ENCODE peak calls at places on chromosome 11, in four cellular contexts. One of them, this sample, is unnamed.

GRCh38 chr11:19919050-19919561 is 206.5 kb downstream of the NAV2 start:
- DNase-seq in HepG2: no peak
- DNase-seq in cardiac muscle cell: no peak
- DNase-seq in CD8-positive, alpha-beta memory T cell: no peak
- DNase-seq in this sample: no peak

GRCh38 chr11:12085371-12086251 is 24.8 kb upstream of the MICAL2 start:
- DNase-seq in HepG2: peak; percentile 77
- DNase-seq in cardiac muscle cell: no peak
- DNase-seq in CD8-positive, alpha-beta memory T cell: no peak
- DNase-seq in this sample: no peak

GRCh38 chr11:107370390-107370789 is 87.2 kb downstream of the CWF19L2 start:
- DNase-seq in HepG2: no peak
- DNase-seq in cardiac muscle cell: no peak
- DNase-seq in CD8-positive, alpha-beta memory T cell: no peak
- DNase-seq in this sample: no peak

GRCh38 chr11:128302425-128303186 is 284.8 kb downstream of the ETS1 start:
- DNase-seq in HepG2: no peak
- DNase-seq in cardiac muscle cell: no peak
- DNase-seq in CD8-positive, alpha-beta memory T cell: peak; percentile 41
- DNase-seq in this sample: no peak

GRCh38 chr11:20647976-20648565 is 21.3 kb upstream of the NELL1 start:
- DNase-seq in HepG2: peak; percentile 50
- DNase-seq in cardiac muscle cell: peak; percentile 66
- DNase-seq in CD8-positive, alpha-beta memory T cell: peak; percentile 3
- DNase-seq in this sample: peak; percentile 88

GRCh38 chr11:92308366-92308765 is 83.7 kb downstream of the FAT3 start:
- DNase-seq in HepG2: no peak
- DNase-seq in cardiac muscle cell: no peak
- DNase-seq in CD8-positive, alpha-beta memory T cell: no peak
- DNase-seq in this sample: no peak

GRCh38 chr11:125063429-125064043 is 431 bp downstream of the SLC37A2 start:
- DNase-seq in HepG2: no peak
- DNase-seq in cardiac muscle cell: peak; percentile 42
- DNase-seq in CD8-positive, alpha-beta memory T cell: no peak
- DNase-seq in this sample: no peak

GRCh38 chr11:91394718-91395414 is 829.8 kb upstream of the FAT3 start:
- DNase-seq in HepG2: peak; percentile 65
- DNase-seq in cardiac muscle cell: no peak
- DNase-seq in CD8-positive, alpha-beta memory T cell: no peak
- DNase-seq in this sample: no peak

GRCh38 chr11:118914178-118914918 is 11.4 kb downstream of the BCL9L start:
- DNase-seq in HepG2: peak; percentile 53
- DNase-seq in cardiac muscle cell: no peak
- DNase-seq in CD8-positive, alpha-beta memory T cell: peak; percentile 78
- DNase-seq in this sample: peak; percentile 29

GRCh38 chr11:110298298-110298765 is 1.9 kb upstream of the RDX start:
- DNase-seq in HepG2: peak; percentile 86
- DNase-seq in cardiac muscle cell: no peak
- DNase-seq in CD8-positive, alpha-beta memory T cell: no peak
- DNase-seq in this sample: no peak

GRCh38 chr11:45896392-45897068 is 10.5 kb downstream of the FREY1 start:
- DNase-seq in HepG2: no peak
- DNase-seq in cardiac muscle cell: peak; percentile 81
- DNase-seq in CD8-positive, alpha-beta memory T cell: no peak
- DNase-seq in this sample: no peak

GRCh38 chr11:66020618-66021357 is 5.5 kb downstream of the CATSPER1 start:
- DNase-seq in HepG2: no peak
- DNase-seq in cardiac muscle cell: no peak
- DNase-seq in CD8-positive, alpha-beta memory T cell: no peak
- DNase-seq in this sample: no peak

GRCh38 chr11:87265132-87265531 is 227.4 kb downstream of the TMEM135 start:
- DNase-seq in HepG2: no peak
- DNase-seq in cardiac muscle cell: no peak
- DNase-seq in CD8-positive, alpha-beta memory T cell: no peak
- DNase-seq in this sample: no peak

GRCh38 chr11:33063326-33063775 is 24.0 kb downstream of the TCP11L1 start:
- DNase-seq in HepG2: no peak
- DNase-seq in cardiac muscle cell: no peak
- DNase-seq in CD8-positive, alpha-beta memory T cell: no peak
- DNase-seq in this sample: no peak

GRCh38 chr11:109851780-109852390 is 241.3 kb upstream of the ZC3H12C start:
- DNase-seq in HepG2: no peak
- DNase-seq in cardiac muscle cell: no peak
- DNase-seq in CD8-positive, alpha-beta memory T cell: no peak
- DNase-seq in this sample: no peak

GRCh38 chr11:614583-615452 is 932 bp downstream of the IRF7 start:
- DNase-seq in HepG2: no peak
- DNase-seq in cardiac muscle cell: no peak
- DNase-seq in CD8-positive, alpha-beta memory T cell: no peak
- DNase-seq in this sample: no peak

GRCh38 chr11:28108909-28109308 is 721 bp downstream of the METTL15 start:
- DNase-seq in HepG2: no peak
- DNase-seq in cardiac muscle cell: no peak
- DNase-seq in CD8-positive, alpha-beta memory T cell: no peak
- DNase-seq in this sample: no peak

GRCh38 chr11:102007567-102008437 is 39.4 kb upstream of the CFAP300 start:
- DNase-seq in HepG2: peak; percentile 88
- DNase-seq in cardiac muscle cell: peak; percentile 65
- DNase-seq in CD8-positive, alpha-beta memory T cell: no peak
- DNase-seq in this sample: peak; percentile 5

GRCh38 chr11:5910521-5910920 is 17.5 kb downstream of the OR52E5 start:
- DNase-seq in HepG2: no peak
- DNase-seq in cardiac muscle cell: no peak
- DNase-seq in CD8-positive, alpha-beta memory T cell: no peak
- DNase-seq in this sample: no peak

GRCh38 chr11:129636926-129637325 is 178.7 kb upstream of the TMEM45B start:
- DNase-seq in HepG2: no peak
- DNase-seq in cardiac muscle cell: no peak
- DNase-seq in CD8-positive, alpha-beta memory T cell: no peak
- DNase-seq in this sample: no peak

GRCh38 chr11:35267504-35267903 is 128.5 kb downstream of the CD44 start:
- DNase-seq in HepG2: no peak
- DNase-seq in cardiac muscle cell: no peak
- DNase-seq in CD8-positive, alpha-beta memory T cell: no peak
- DNase-seq in this sample: no peak

GRCh38 chr11:69110451-69110850 is 45.3 kb upstream of the SMIM38 start:
- DNase-seq in HepG2: no peak
- DNase-seq in cardiac muscle cell: no peak
- DNase-seq in CD8-positive, alpha-beta memory T cell: no peak
- DNase-seq in this sample: no peak

GRCh38 chr11:26247340-26247739 is 84.6 kb upstream of the ANO3 start:
- DNase-seq in HepG2: no peak
- DNase-seq in cardiac muscle cell: no peak
- DNase-seq in CD8-positive, alpha-beta memory T cell: no peak
- DNase-seq in this sample: no peak

GRCh38 chr11:27303903-27304302 is 59.1 kb downstream of the CCDC34 start:
- DNase-seq in HepG2: peak; percentile 37
- DNase-seq in cardiac muscle cell: no peak
- DNase-seq in CD8-positive, alpha-beta memory T cell: no peak
- DNase-seq in this sample: no peak

DNA sequence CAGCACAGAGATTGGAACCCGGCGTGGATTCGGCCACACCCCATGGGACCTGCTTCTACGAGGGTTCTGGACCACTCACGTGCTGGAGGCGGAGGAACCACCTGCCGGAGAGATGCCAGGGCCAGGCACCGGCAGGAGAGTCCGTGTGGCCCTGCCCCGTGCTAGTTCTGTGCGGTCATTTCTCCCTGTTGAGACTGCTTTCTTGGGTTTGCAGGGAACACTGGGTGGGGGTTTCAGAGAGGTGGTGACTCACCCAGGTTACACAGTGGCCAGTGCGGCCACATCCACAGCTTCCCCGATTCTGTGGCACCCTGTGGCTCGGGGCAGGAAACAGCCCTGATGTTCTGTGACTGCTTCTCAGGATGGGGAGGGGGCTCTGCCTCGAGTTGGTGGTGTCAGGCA is 3.6 kb upstream of the PHLDA2 start:
- DNase-seq in HepG2: no peak
- DNase-seq in cardiac muscle cell: no peak
- DNase-seq in CD8-positive, alpha-beta memory T cell: no peak
- DNase-seq in this sample: no peak
- H3K27ac ChIP-seq in HepG2: no peak overlapping the region
- H3K27ac ChIP-seq in cardiac muscle cell: no peak overlapping the region
- H3K27ac ChIP-seq in CD8-positive, alpha-beta memory T cell: no peak overlapping the region
- H3K27ac ChIP-seq in this sample: no peak overlapping the region

GRCh38 chr11:114173836-114174235 is 114.3 kb downstream of the ZBTB16 start:
- DNase-seq in HepG2: no peak
- DNase-seq in cardiac muscle cell: no peak
- DNase-seq in CD8-positive, alpha-beta memory T cell: no peak
- DNase-seq in this sample: no peak

GRCh38 chr11:114172871-114173444 is 113.4 kb downstream of the ZBTB16 start:
- DNase-seq in HepG2: no peak
- DNase-seq in cardiac muscle cell: peak; percentile 51
- DNase-seq in CD8-positive, alpha-beta memory T cell: no peak
- DNase-seq in this sample: no peak

GRCh38 chr11:114171257-114172054 is 111.9 kb downstream of the ZBTB16 start:
- DNase-seq in HepG2: peak; percentile 10
- DNase-seq in cardiac muscle cell: peak; percentile 58
- DNase-seq in CD8-positive, alpha-beta memory T cell: no peak
- DNase-seq in this sample: no peak

GRCh38 chr11:114170226-114170625 is 110.7 kb downstream of the ZBTB16 start:
- DNase-seq in HepG2: no peak
- DNase-seq in cardiac muscle cell: no peak
- DNase-seq in CD8-positive, alpha-beta memory T cell: no peak
- DNase-seq in this sample: no peak

DNA sequence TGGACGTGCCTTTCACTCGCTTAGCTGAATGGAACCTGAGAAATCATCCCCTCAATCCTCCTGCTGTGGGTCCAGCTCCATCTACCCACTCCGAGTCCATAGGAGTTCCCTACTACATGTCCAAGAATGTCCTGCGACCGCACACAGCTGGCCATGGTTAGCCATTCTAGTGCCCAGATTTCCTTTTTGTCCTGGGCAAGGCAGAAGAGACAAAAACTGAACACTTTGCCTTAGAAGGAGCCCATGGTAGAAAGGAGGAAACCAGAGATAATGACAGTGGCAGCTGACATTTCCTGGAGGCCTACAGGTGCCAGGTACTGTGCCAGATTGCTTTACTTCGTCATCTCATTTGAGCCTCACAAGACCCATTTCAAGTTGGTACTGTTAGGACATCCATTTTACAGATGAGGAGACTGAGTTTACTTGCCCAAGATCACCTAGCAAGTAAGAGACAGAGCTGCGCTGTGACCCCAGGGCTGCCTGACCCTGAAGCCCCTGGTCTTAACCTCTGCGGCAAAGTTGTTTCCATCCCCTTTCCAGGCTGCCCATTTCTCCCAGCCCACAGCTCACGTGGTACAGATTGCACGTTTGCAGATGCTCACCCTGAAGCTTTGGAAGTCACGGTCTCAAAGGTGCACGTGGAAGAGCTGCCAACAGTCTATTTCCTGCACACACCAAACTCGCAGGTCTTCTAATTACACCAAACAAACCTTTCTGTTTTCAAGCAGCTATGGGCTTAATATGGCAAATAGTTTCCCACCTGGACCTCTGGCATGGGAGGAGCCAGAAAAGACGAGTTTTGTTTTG is 112.7 kb downstream of the ZBTB16 start:
- DNase-seq in HepG2: no peak
- DNase-seq in cardiac muscle cell: no peak
- DNase-seq in CD8-positive, alpha-beta memory T cell: no peak
- DNase-seq in this sample: no peak
- H3K27ac ChIP-seq in HepG2: no peak overlapping the region
- H3K27ac ChIP-seq in cardiac muscle cell: peak overlapping the region; percentile 78
- H3K27ac ChIP-seq in CD8-positive, alpha-beta memory T cell: no peak overlapping the region
- H3K27ac ChIP-seq in this sample: peak overlapping the region; percentile 74

GRCh38 chr11:67239795-67240574 is 26.3 kb upstream of the GRK2 start:
- DNase-seq in HepG2: peak; percentile 96
- DNase-seq in cardiac muscle cell: peak; percentile 99
- DNase-seq in CD8-positive, alpha-beta memory T cell: peak; percentile 94
- DNase-seq in this sample: peak; percentile 83

GRCh38 chr11:67237574-67237973 is 28.7 kb upstream of the GRK2 start:
- DNase-seq in HepG2: no peak
- DNase-seq in cardiac muscle cell: no peak
- DNase-seq in CD8-positive, alpha-beta memory T cell: no peak
- DNase-seq in this sample: no peak

GRCh38 chr11:67238894-67239794 is 27.1 kb upstream of the GRK2 start:
- DNase-seq in HepG2: no peak
- DNase-seq in cardiac muscle cell: peak; percentile 79
- DNase-seq in CD8-positive, alpha-beta memory T cell: no peak
- DNase-seq in this sample: no peak

GRCh38 chr11:67242548-67242947 is 23.7 kb upstream of the GRK2 start:
- DNase-seq in HepG2: no peak
- DNase-seq in cardiac muscle cell: no peak
- DNase-seq in CD8-positive, alpha-beta memory T cell: no peak
- DNase-seq in this sample: no peak

DNA sequence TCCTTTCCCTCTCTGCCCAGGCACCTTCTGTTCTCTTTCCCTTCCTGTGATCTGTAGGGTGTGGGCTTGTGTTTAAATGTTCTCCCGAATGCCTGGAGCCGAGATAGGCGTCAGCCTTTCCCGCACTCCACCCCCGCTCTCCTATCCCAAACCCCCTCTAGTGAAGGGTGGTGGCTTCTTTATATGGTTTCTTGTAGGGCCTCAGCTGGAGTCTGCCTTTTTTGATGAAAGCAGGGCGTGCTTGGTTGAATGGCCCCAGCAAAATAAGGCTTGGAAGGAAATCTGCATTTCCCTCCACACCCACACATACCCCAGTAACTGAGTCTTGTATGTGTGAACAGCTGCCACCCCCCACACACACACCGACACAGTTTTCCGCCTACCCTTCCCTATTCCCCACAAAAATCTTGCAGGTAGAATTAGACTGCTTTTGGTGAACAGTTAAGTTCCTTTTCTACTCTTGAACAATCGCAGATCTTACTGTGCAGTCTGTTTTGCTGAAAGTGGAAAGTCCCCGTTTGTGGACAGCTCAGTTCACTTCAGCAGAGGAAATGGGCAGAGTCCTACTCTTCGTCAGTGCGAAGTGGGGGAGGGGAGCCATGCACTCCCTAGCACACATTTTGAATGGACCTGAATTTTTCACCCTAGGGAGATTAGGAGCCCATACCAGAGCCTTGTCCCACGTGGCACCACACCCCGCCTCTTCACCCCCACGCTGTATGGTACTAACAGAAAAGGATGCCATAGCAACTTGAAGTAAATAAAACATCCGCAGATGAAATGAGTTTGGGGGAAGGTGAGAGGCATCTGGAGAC is 25.5 kb upstream of the GRK2 start:
- DNase-seq in HepG2: peak; percentile 73
- DNase-seq in cardiac muscle cell: peak; percentile 59
- DNase-seq in CD8-positive, alpha-beta memory T cell: peak; percentile 76
- DNase-seq in this sample: peak; percentile 83
- H3K27ac ChIP-seq in HepG2: peak overlapping the region; percentile 89
- H3K27ac ChIP-seq in cardiac muscle cell: peak overlapping the region; percentile 94
- H3K27ac ChIP-seq in CD8-positive, alpha-beta memory T cell: peak overlapping the region; percentile 99
- H3K27ac ChIP-seq in this sample: peak overlapping the region; percentile 86

GRCh38 chr11:123055132-123055924 is 6.6 kb downstream of the HSPA8 start:
- DNase-seq in HepG2: no peak
- DNase-seq in cardiac muscle cell: no peak
- DNase-seq in CD8-positive, alpha-beta memory T cell: no peak
- DNase-seq in this sample: no peak

GRCh38 chr11:123057604-123058305 is 4.2 kb downstream of the HSPA8 start:
- DNase-seq in HepG2: no peak
- DNase-seq in cardiac muscle cell: no peak
- DNase-seq in CD8-positive, alpha-beta memory T cell: no peak
- DNase-seq in this sample: no peak

GRCh38 chr11:123060265-123061000 is 1.5 kb downstream of the HSPA8 start:
- DNase-seq in HepG2: no peak
- DNase-seq in cardiac muscle cell: no peak
- DNase-seq in CD8-positive, alpha-beta memory T cell: no peak
- DNase-seq in this sample: no peak

GRCh38 chr11:123054301-123055065 is 7.5 kb downstream of the HSPA8 start:
- DNase-seq in HepG2: peak; percentile 70
- DNase-seq in cardiac muscle cell: peak; percentile 93
- DNase-seq in CD8-positive, alpha-beta memory T cell: no peak
- DNase-seq in this sample: no peak

GRCh38 chr11:123056835-123057491 is 5.0 kb downstream of the HSPA8 start:
- DNase-seq in HepG2: no peak
- DNase-seq in cardiac muscle cell: no peak
- DNase-seq in CD8-positive, alpha-beta memory T cell: no peak
- DNase-seq in this sample: no peak
- H3K27ac ChIP-seq in HepG2: no peak overlapping the region
- H3K27ac ChIP-seq in cardiac muscle cell: peak overlapping the region; percentile 7
- H3K27ac ChIP-seq in CD8-positive, alpha-beta memory T cell: no peak overlapping the region
- H3K27ac ChIP-seq in this sample: no peak overlapping the region

This sample was measured in caudate nucleus.